ENCODE peak calls at places on chromosomes 3 and 15, in nine cellular contexts. R, B, P, L, J, S, E, M and X are unnamed samples.

GRCh38 chr3:12903000-12903800 is 61.8 kb upstream of the RPL32 start:
- DNase-seq in E (no peak), P (no peak), J (no peak), S (no peak), R (no peak), M (no peak), B (no peak), L (no peak), X (no peak)

GRCh38 chr15:64045774-64046346 is 425 bp downstream of the DAPK2 start:
- DNase-seq in E (peak), J (peak), S (peak), B (peak), M (no peak), L (peak), R (no peak), P (no peak), X (peak)

GRCh38 chr3:190543656-190544055 is 29.8 kb downstream of the IL1RAP start:
- DNase-seq in M (no peak), S (no peak), P (no peak), B (no peak), E (no peak), R (no peak), J (no peak), L (no peak), X (no peak)

GRCh38 chr3:14428087-14429067 is 26.0 kb downstream of the SLC6A6 start:
- DNase-seq in L (no peak), P (no peak), S (no peak), J (no peak), E (no peak), M (no peak), R (peak), B (peak), X (no peak)

GRCh38 chr3:69161587-69162196 is 39.3 kb upstream of the LMOD3 start:
- DNase-seq in J (no peak), S (no peak), M (no peak), E (no peak), B (no peak), L (no peak), R (peak), P (peak), X (peak)

GRCh38 chr3:99895706-99896441 is 78.2 kb downstream of the CMSS1 start:
- DNase-seq in R (no peak), L (no peak), S (no peak), M (no peak), J (no peak), P (no peak), B (no peak), E (no peak), X (no peak)

GRCh38 chr15:91385301-91385700 is 285.2 kb downstream of the SV2B start:
- DNase-seq in L (peak), M (no peak), B (no peak), R (no peak), E (no peak), J (no peak), P (no peak), S (no peak), X (no peak)

GRCh38 chr15:60760646-60761504 is 281.9 kb upstream of the ICE2 start:
- DNase-seq in M (no peak), B (no peak), E (no peak), J (no peak), S (no peak), P (no peak), L (no peak), R (no peak), X (no peak)

GRCh38 chr3:56782900-56783299 is 18.8 kb downstream of the ARHGEF3 start:
- DNase-seq in P (no peak), J (no peak), R (no peak), E (no peak), S (no peak), B (no peak), M (no peak), L (no peak), X (no peak)

GRCh38 chr3:184358140-184358767 is 3.2 kb downstream of the CLCN2 start:
- DNase-seq in B (no peak), M (no peak), E (peak), L (no peak), S (no peak), P (no peak), R (no peak), J (no peak), X (no peak)

GRCh38 chr3:53554559-53555511 is 60.4 kb downstream of the CACNA1D start:
- DNase-seq in M (no peak), S (no peak), B (no peak), P (peak), R (no peak), L (no peak), J (no peak), E (no peak), X (no peak)

GRCh38 chr3:104604326-104605010 is 762.2 kb upstream of the ALCAM start:
- DNase-seq in J (no peak), B (no peak), E (no peak), P (no peak), L (no peak), R (no peak), S (no peak), M (no peak), X (no peak)

GRCh38 chr3:106683931-106684330 is 693.3 kb upstream of the CCDC54 start:
- DNase-seq in E (no peak), L (no peak), B (no peak), R (no peak), S (no peak), P (no peak), M (no peak), J (no peak), X (no peak)

GRCh38 chr15:74410502-74410901 is 23.3 kb downstream of the SEMA7A start:
- DNase-seq in J (no peak), B (no peak), P (no peak), M (no peak), R (no peak), S (no peak), E (no peak), L (no peak), X (no peak)

GRCh38 chr3:124459678-124460077 is 270.6 kb upstream of the UMPS start:
- DNase-seq in J (no peak), R (no peak), L (no peak), E (no peak), P (no peak), M (no peak), S (no peak), B (no peak), X (no peak)

GRCh38 chr3:32709346-32709745 is 24.4 kb downstream of the CNOT10 start:
- DNase-seq in L (no peak), E (no peak), S (no peak), R (no peak), B (no peak), J (no peak), M (no peak), P (no peak), X (peak)

GRCh38 chr15:50318697-50319096 is 36.3 kb downstream of the GABPB1 start:
- DNase-seq in J (no peak), L (no peak), R (no peak), B (no peak), E (no peak), M (no peak), P (no peak), S (no peak), X (no peak)

GRCh38 chr3:13601692-13602080 is 52.8 kb downstream of the FBLN2 start:
- DNase-seq in J (no peak), B (no peak), M (no peak), S (no peak), P (no peak), R (no peak), E (no peak), L (no peak), X (no peak)

GRCh38 chr3:16176391-16177030 is 2.0 kb downstream of the GALNT15 start:
- DNase-seq in B (no peak), R (no peak), J (no peak), E (no peak), M (no peak), L (peak), S (no peak), P (no peak), X (no peak)

GRCh38 chr3:158097141-158097540 is 9.1 kb downstream of the SHOX2 start:
- DNase-seq in R (no peak), S (no peak), E (no peak), P (no peak), J (no peak), B (no peak), L (no peak), M (no peak), X (no peak)

GRCh38 chr3:158094917-158095301 is 11.3 kb downstream of the SHOX2 start:
- DNase-seq in E (no peak), S (no peak), R (no peak), B (no peak), J (no peak), L (peak), P (no peak), M (no peak), X (no peak)

GRCh38 chr3:158093526-158093925 is 12.7 kb downstream of the SHOX2 start:
- DNase-seq in M (no peak), L (no peak), P (no peak), E (no peak), S (no peak), J (no peak), B (no peak), R (no peak), X (no peak)

GRCh38 chr3:158095302-158095997 is 10.8 kb downstream of the SHOX2 start:
- DNase-seq in P (no peak), S (no peak), E (peak), L (peak), J (no peak), M (no peak), R (no peak), B (no peak), X (no peak)

DNA sequence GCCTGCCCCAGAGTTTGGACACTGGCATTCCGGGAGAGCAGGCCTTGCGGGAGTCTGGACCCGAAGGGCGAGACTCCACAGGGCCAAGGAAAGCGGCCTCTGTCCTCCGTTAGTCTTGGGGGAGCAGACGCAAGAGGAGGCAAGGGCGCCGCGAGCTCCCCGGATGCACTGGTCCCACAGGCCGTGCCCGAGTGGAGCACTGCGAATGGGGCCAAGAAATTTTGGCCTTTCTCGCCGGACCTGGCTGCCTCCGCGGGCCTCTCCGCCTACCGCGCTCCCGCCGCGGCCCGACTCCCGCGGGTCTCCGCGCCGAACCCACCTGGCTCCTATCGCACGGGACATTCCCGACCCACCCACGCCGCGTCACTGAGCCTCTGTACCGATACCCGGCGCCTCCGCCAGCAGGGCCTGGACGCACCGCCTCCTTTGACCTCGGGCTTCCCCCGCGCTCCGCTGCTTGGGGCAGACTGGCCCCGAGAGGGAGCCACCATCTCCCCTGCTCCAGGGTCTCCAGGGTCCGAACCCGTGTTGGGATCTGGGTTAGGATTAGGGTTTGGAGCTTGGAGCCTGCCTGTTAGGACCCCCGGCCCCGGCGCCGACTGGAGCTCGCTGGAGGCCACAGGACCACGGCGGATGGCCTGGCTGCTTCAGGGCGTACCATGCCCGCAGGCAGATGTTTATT is 11.8 kb downstream of the SHOX2 start:
- DNase-seq in E (peak), L (peak), S (no peak), M (no peak), B (no peak), J (peak), P (no peak), R (no peak), X (no peak)
- TF ChIP-seq CTCF in E (peak), L (peak), S (no peak), M (no peak), B (no peak), J (no peak), P (no peak), R (no peak), X (no peak)

DNA sequence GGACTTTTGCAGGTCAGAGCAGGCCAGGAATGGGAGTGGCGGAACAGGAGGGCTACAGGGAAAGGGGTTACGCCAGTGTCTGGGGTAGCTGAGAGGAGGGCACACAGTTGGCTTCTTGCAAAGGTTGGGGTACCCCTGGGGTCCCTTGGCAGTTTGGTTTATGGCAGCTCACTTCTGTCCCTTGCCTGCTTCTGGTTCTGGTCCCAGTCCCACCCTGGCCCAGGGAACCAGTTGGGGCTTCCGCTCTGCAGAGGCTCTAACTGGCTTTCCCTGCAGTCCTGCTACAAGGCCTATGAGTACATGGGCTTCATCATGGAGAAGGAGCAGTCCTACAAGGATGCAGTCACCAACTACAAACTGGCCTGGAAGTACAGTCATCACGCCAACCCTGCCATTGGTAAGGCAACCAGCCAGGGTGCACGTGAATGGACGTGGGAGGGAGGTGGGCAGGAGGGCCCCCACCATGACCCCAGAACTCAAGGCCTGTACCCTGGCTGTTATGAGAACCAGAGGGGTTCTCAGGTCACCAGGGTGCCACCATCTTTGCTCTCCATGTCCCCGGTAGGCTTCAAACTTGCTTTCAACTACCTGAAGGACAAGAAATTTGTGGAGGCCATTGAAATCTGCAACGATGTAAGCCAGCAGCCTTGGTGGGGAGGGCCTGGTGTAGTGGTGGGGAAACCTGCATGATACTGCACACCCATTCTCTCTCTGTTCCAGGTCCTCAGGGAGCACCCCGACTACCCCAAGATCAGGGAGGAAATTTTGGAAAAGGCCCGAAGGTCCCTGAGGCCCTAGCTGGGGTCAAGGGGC is 15.2 kb downstream of the CSRNP1 start:
- DNase-seq in B (no peak), L (peak), J (no peak), P (no peak), R (no peak), M (no peak), E (peak), S (no peak), X (no peak)
- H3K27ac ChIP-seq in B (no peak), L (no peak), J (no peak), P (no peak), R (peak), M (no peak), E (no peak), S (no peak), X (no peak)

GRCh38 chr3:40736943-40737342 is 212.2 kb downstream of the ZNF621 start:
- DNase-seq in E (no peak), J (no peak), R (no peak), L (no peak), B (no peak), M (no peak), P (no peak), S (no peak), X (no peak)
- TF ChIP-seq CTCF in E (no peak), J (no peak), R (no peak), L (no peak), B (no peak), M (no peak), P (no peak), S (no peak), X (peak)

DNA sequence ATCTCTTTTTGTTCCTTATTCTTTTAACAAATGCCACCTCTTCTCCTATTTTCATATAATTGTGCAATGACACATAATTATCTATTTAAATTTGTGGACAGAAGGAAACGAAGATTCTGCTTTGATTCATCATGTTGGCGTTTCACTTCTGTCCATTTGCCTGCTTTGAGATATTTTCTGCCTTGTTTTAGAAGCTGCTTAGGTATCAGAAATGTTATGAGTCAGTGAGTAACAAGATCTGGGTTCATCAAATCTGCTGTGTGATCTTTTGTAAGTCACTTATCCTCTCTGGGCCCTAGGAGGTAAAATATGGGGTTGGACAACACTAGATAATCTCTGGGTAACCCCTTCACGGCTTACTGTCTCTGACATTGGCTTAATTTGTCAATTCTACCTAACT is 7.3 kb upstream of the MINDY4B start:
- DNase-seq in S (no peak), B (no peak), P (no peak), M (no peak), E (no peak), J (no peak), L (no peak), R (no peak), X (no peak)
- H3K27ac ChIP-seq in S (no peak), B (peak), P (no peak), M (no peak), E (no peak), J (no peak), L (no peak), R (no peak), X (no peak)

DNA sequence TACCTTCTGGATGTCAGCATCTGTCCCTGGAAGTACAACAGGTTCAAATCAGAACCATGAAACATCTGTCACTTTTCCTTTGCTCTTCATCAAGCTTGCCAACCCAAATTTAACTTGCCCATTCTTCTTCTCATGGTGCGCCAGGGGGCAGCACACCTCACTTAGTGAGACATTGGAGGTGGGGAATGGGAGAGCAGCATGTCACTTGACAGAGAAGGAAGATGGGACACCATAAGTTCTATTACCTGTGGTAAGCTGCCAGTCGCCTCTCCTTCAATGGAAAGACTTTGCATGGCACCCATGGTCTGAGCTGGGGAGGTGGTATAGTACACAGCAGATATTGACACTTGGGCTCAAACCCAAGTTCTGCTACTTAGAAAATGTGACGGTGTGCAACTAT is 2.9 kb downstream of the SCN5A start:
- DNase-seq in J (no peak), M (no peak), E (peak), R (no peak), S (no peak), P (no peak), L (peak), B (no peak), X (no peak)
- TF ChIP-seq CTCF in J (peak), M (no peak), E (peak), R (no peak), S (no peak), P (peak), L (peak), B (no peak), X (peak)

GRCh38 chr15:29687939-29688884 is 134.1 kb downstream of the TJP1 start:
- DNase-seq in P (no peak), L (no peak), S (peak), J (no peak), E (no peak), R (no peak), B (no peak), M (no peak), X (no peak)

GRCh38 chr15:29686079-29686425 is 136.2 kb downstream of the TJP1 start:
- DNase-seq in B (no peak), L (no peak), S (no peak), R (no peak), P (no peak), M (no peak), J (no peak), E (no peak), X (no peak)

GRCh38 chr15:29686445-29687203 is 135.6 kb downstream of the TJP1 start:
- DNase-seq in L (no peak), J (no peak), B (no peak), S (no peak), P (no peak), E (no peak), M (no peak), R (no peak), X (no peak)

GRCh38 chr15:29688981-29689723 is 133.1 kb downstream of the TJP1 start:
- DNase-seq in P (no peak), R (no peak), J (no peak), B (no peak), M (no peak), E (no peak), S (no peak), L (no peak), X (no peak)

DNA sequence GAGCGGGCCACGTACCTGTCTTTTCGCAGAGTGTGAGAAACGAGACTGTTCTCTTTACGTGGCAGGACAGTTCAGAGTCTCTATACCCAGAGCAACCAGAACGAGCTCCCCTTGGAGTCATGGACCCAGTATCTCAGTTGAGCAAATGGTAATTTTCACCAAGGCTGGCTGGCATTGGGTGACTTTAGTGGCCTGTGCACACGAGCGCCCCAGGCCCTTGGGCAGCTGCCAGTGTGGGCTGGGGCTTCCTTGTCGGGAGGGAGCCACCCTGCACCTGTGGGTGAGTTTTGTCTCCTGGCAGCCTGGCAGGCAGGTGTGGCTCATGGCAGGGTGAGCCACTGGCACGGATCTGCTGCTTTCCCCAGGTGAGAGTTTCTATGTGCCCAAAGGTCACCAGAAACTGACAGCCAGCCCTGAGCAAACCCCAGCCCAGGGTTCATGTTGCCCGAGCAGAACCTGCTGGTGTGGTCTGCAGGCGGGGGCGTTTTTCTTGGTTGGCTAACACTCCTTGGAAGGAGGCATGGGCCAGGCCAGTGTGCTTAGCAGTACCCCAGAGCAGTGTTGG is 135.0 kb downstream of the TJP1 start:
- DNase-seq in E (no peak), M (no peak), J (no peak), B (no peak), P (no peak), S (peak), R (no peak), L (no peak), X (no peak)
- H3K27ac ChIP-seq in E (no peak), M (no peak), J (no peak), B (no peak), P (no peak), S (peak), R (no peak), L (no peak), X (no peak)

DNA sequence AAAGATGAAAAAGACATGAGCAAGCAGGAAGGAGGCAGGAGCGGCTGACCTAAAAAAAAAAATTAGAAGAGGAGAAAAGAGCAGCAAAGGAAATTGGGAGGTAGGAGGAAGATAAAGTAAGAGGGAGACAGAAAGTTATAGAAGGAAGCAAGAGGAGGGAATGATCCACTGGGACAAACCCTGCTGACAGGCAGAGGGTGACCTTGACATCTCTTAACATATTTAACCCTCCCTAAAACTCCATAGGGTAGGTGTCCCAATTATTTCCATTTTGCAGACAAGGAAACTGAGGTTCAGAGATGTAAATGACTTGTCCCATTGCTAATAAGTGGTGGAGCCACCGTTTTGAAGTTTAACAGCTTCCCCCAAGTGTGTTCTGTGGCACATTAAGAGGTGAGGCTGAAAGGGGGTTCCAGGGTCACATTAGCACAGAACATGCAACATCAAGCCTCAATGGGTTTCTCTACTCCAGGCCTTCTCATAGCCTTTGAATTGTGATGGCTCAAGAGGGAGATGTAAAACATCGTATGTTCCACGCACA is 37.4 kb upstream of the PRICKLE2 start:
- DNase-seq in S (no peak), P (no peak), E (no peak), R (no peak), B (no peak), L (no peak), J (no peak), M (no peak), X (no peak)
- TF ChIP-seq CTCF in S (no peak), P (no peak), E (peak), R (no peak), B (no peak), L (peak), J (no peak), M (no peak), X (peak)